ENCODE peak calls at places on chromosomes 3 and 15, in ten cellular contexts. B is HFFc6, V is MM.1S, O is brain microvascular endothelial cell, U is K562, A is mesothelial cell of epicardium, X is GM12864, J is B cell, Z is BE2C, I is tibial artery. F is an unnamed sample.
A peak's percentile ranks its signal among the peaks of the same experiment; 100 is the strongest.

GRCh38 chr15:95292790-95293450 is 1037.6 kb upstream of the NR2F2 start:
- DNase-seq in A (no peak), U (no peak), I (no peak), X (no peak), Z (no peak), J (no peak), V (no peak), B (no peak), O (no peak), F (peak; percentile 14)

GRCh38 chr3:69866988-69867720 is 127.9 kb downstream of the MITF start:
- DNase-seq in I (no peak), J (no peak), V (no peak), U (no peak), O (no peak), A (no peak), B (peak; percentile 46), Z (no peak), X (no peak), F (no peak)

GRCh38 chr3:129688310-129688895 is 81.9 kb upstream of the PLXND1 start:
- DNase-seq in O (peak; percentile 60), Z (peak; percentile 90), V (no peak), X (no peak), U (no peak), I (peak; percentile 73), J (no peak), A (peak; percentile 53), B (no peak), F (peak; percentile 57)

GRCh38 chr3:18946524-18946923 is 201.8 kb upstream of the KCNH8 start:
- DNase-seq in Z (no peak), J (no peak), V (no peak), U (no peak), A (no peak), X (no peak), I (no peak), O (no peak), B (no peak), F (no peak)

GRCh38 chr15:85312486-85312885 is 67.9 kb upstream of the AKAP13 start:
- DNase-seq in B (peak; percentile 61), I (no peak), O (peak; percentile 86), X (peak; percentile 58), V (no peak), A (no peak), Z (no peak), U (no peak), J (peak; percentile 77), F (no peak)

GRCh38 chr3:178439504-178439903 is 96.7 kb upstream of the KCNMB2 start:
- DNase-seq in A (no peak), I (no peak), B (peak; percentile 38), X (no peak), U (peak; percentile 20), J (no peak), Z (no peak), V (no peak), O (peak; percentile 62), F (no peak)

GRCh38 chr3:188624384-188624783 is 470.4 kb downstream of the LPP start:
- DNase-seq in O (no peak), V (no peak), Z (no peak), I (peak; percentile 86), X (no peak), A (no peak), J (no peak), B (peak; percentile 75), U (no peak), F (no peak)

GRCh38 chr3:130971208-130971607 is 55.4 kb downstream of the ASTE1 start:
- DNase-seq in Z (no peak), J (no peak), O (peak; percentile 35), U (no peak), I (no peak), B (peak; percentile 16), V (no peak), A (no peak), X (no peak), F (no peak)

GRCh38 chr15:66883322-66883911 is 181.4 kb downstream of the SMAD6 start:
- DNase-seq in A (peak; percentile 83), O (peak; percentile 99), I (peak; percentile 97), B (peak; percentile 100), X (no peak), Z (no peak), V (no peak), U (no peak), J (no peak), F (no peak)

GRCh38 chr3:139906441-139906840 is 28.5 kb upstream of the CLSTN2 start:
- DNase-seq in O (peak; percentile 80), V (no peak), X (no peak), J (no peak), I (no peak), B (peak; percentile 8), A (no peak), U (no peak), Z (no peak), F (no peak)

GRCh38 chr3:99505646-99506269 is 132.6 kb upstream of the COL8A1 start:
- DNase-seq in X (peak; percentile 79), V (peak; percentile 30), B (peak; percentile 92), O (peak; percentile 96), I (peak; percentile 85), U (no peak), J (no peak), Z (no peak), A (no peak), F (no peak)

GRCh38 chr3:74607803-74608202 is 6.7 kb downstream of the CNTN3 start:
- DNase-seq in U (no peak), O (no peak), Z (no peak), A (no peak), J (no peak), I (no peak), X (no peak), V (no peak), B (no peak), F (no peak)

GRCh38 chr3:136195258-136196063 is 674 bp downstream of the MSL2 start:
- DNase-seq in J (peak; percentile 94), X (no peak), B (peak; percentile 67), A (peak; percentile 73), O (peak; percentile 40), Z (no peak), V (peak; percentile 69), U (peak; percentile 67), I (peak; percentile 90), F (peak; percentile 44)

GRCh38 chr15:71080705-71081104 is 34.6 kb upstream of the THSD4 start:
- DNase-seq in J (no peak), V (no peak), A (no peak), U (no peak), I (no peak), X (no peak), O (peak; percentile 97), Z (no peak), B (peak; percentile 80), F (no peak)

GRCh38 chr3:192860464-192860863 is 57.2 kb downstream of the MB21D2 start:
- DNase-seq in Z (no peak), V (no peak), B (no peak), A (no peak), J (no peak), X (no peak), U (no peak), I (no peak), O (no peak), F (no peak)

GRCh38 chr3:166889241-166889640 is 490.9 kb downstream of the ZBBX start:
- DNase-seq in B (no peak), Z (no peak), O (no peak), A (no peak), X (no peak), I (no peak), U (no peak), V (no peak), J (no peak), F (no peak)

GRCh38 chr15:35439291-35439690 is 106.7 kb downstream of the DPH6 start:
- DNase-seq in I (no peak), A (no peak), B (peak; percentile 60), V (no peak), J (no peak), O (peak; percentile 67), Z (no peak), U (no peak), X (no peak), F (no peak)

GRCh38 chr3:43728947-43729346 is 38.2 kb downstream of the ABHD5 start:
- DNase-seq in B (no peak), Z (no peak), A (no peak), J (no peak), X (no peak), U (no peak), O (no peak), V (no peak), I (no peak), F (no peak)
- TF ChIP-seq CTCF in B (no peak), Z (no peak), A (no peak), J (no peak), X (no peak), U (no peak), O (no peak), V (no peak), I (no peak), F (no peak)

DNA sequence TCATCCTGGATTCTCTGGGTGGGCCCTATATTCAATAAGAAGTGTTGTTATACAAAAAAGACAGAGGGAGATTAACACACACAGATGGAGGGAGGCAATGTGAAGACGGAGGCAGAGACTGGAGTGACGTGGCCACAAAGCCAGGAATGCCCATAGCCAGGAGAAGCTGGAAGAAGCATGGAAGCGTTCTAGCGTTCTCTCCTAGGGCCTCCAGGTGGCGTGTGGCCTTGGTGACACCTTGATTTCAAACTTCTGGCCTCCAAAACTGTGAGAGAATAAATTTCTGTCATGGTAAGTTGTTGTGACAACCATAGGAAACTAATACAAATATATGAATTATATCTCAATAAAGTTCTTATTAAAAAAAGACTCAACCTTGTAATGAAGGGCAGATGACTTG is 21.3 kb downstream of the THBS1 start:
- DNase-seq in V (no peak), U (no peak), O (no peak), B (peak; percentile 21), I (no peak), A (no peak), Z (no peak), X (no peak), J (no peak), F (no peak)
- TF ChIP-seq CTCF in V (no peak), U (peak; percentile 38), O (no peak), B (peak; percentile 45), I (no peak), A (no peak), Z (peak; percentile 21), X (peak; percentile 33), J (no peak), F (peak; percentile 21)

DNA sequence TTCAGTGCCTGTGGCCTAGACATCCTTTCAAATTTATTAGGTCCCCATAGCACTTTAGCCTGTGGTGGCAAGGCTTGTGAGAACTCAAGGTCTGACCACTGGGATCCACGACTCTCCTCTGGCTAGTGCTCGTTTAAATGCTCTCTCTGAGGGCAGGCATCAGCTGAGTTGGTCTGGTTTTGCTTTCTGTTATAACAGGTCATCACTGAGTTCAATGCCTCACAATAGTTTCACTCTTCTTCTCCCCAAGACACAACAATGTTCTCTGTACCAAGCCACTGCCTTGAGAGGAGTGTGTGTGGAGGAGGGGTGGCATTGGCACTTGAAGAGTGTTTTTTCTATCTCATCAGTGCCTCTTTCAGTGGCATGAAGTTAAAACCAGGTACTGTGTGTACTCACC is 7.6 kb downstream of the OR5K4 start:
- DNase-seq in B (no peak), V (peak; percentile 90), O (no peak), I (no peak), Z (no peak), A (no peak), J (no peak), U (no peak), X (peak; percentile 10), F (no peak)
- TF ChIP-seq CTCF in B (no peak), V (no peak), O (no peak), I (no peak), Z (no peak), A (no peak), J (no peak), U (no peak), X (no peak), F (no peak)

GRCh38 chr15:28080386-28080785 is 18.7 kb downstream of the OCA2 start:
- DNase-seq in Z (no peak), B (no peak), V (no peak), A (no peak), J (no peak), O (no peak), I (no peak), U (no peak), X (no peak), F (no peak)
- TF ChIP-seq CTCF in Z (no peak), B (no peak), V (no peak), A (no peak), J (no peak), O (no peak), I (no peak), U (no peak), X (no peak), F (no peak)